ENCODE peak calls at places on chromosomes 13 and 19, in five cellular contexts. D is gastrocnemius medialis; Y is activated naive CD8-positive, alpha-beta T cell treated with anti-CD3 and anti-CD28 coated beads for 36 hours; N is mesenteric fat pad; J is HuH-7.5. H is an unnamed sample.

GRCh38 chr13:78022164-78022877 is 103.7 kb upstream of the EDNRB start:
- DNase-seq in D (no peak), Y (peak), N (no peak), J (no peak), H (no peak)

GRCh38 chr19:16627194-16627927 is 643 bp downstream of the MED26 start:
- DNase-seq in D (no peak), Y (peak), N (no peak), J (no peak), H (no peak)

GRCh38 chr13:27076411-27076810 is 95.2 kb downstream of the USP12 start:
- DNase-seq in D (no peak), Y (no peak), N (no peak), J (no peak), H (no peak)

GRCh38 chr13:113546571-113547247 is 37.8 kb upstream of the TFDP1 start:
- DNase-seq in D (no peak), Y (no peak), N (peak), J (no peak), H (no peak)

GRCh38 chr13:52862358-52863206 is 14.1 kb upstream of the PCDH8 start:
- DNase-seq in D (no peak), Y (no peak), N (no peak), J (no peak), H (no peak)

GRCh38 chr13:78372581-78372980 is 230.8 kb downstream of the POU4F1 start:
- DNase-seq in D (no peak), Y (no peak), N (no peak), J (no peak), H (no peak)

GRCh38 chr13:112931028-112931934 is 37.7 kb upstream of the MCF2L start:
- DNase-seq in D (no peak), Y (no peak), N (no peak), J (peak), H (no peak)

GRCh38 chr13:30364133-30364532 is 56.8 kb upstream of the KATNAL1 start:
- DNase-seq in D (no peak), Y (no peak), N (no peak), J (no peak), H (no peak)

GRCh38 chr13:38338089-38338488 is 11.6 kb upstream of the UFM1 start:
- DNase-seq in D (no peak), Y (no peak), N (no peak), J (no peak), H (no peak)

GRCh38 chr19:46721269-46722003 is 4.5 kb upstream of the PRKD2 start:
- DNase-seq in D (no peak), Y (no peak), N (no peak), J (peak), H (no peak)

GRCh38 chr19:43438291-43439162 is 23.8 kb downstream of the TEX101 start:
- DNase-seq in D (no peak), Y (no peak), N (no peak), J (no peak), H (no peak)

GRCh38 chr19:45152504-45153338 is 8.1 kb downstream of the NKPD1 start:
- DNase-seq in D (peak), Y (peak), N (no peak), J (no peak), H (no peak)

GRCh38 chr19:6694147-6694815 is 24.3 kb upstream of the TNFSF14 start:
- DNase-seq in D (no peak), Y (peak), N (no peak), J (no peak), H (no peak)

GRCh38 chr13:51894239-51894638 is 32.5 kb downstream of the CCDC70 start:
- DNase-seq in D (no peak), Y (no peak), N (no peak), J (no peak), H (no peak)

GRCh38 chr13:86945596-86945995 is 725.6 kb upstream of the SLITRK5 start:
- DNase-seq in D (no peak), Y (no peak), N (no peak), J (no peak), H (no peak)

H was measured in NCI-H1048.